ENCODE peak calls at places on chromosomes 13 and 19, in nine cellular contexts. L, R, Y, V, S, A, T, N and J are unnamed samples.

GRCh38 chr19:13277104-13277809 is 127.0 kb downstream of the IER2 start:
- DNase-seq in L (no peak), R (peak), Y (peak), V (peak), S (peak), A (peak), T (peak), N (peak), J (peak)

GRCh38 chr19:17641181-17641580 is 47.0 kb downstream of the UNC13A start:
- DNase-seq in L (no peak), R (no peak), Y (no peak), V (no peak), S (no peak), A (no peak), T (no peak), N (no peak), J (no peak)

GRCh38 chr19:35284153-35285140 is 2.1 kb downstream of the HAMP start:
- DNase-seq in L (no peak), R (no peak), Y (no peak), V (no peak), S (no peak), A (no peak), T (no peak), N (no peak), J (no peak)

GRCh38 chr19:40089462-40089861 is 1.3 kb downstream of the ZNF780A start:
- DNase-seq in L (no peak), R (peak), Y (peak), V (no peak), S (no peak), A (no peak), T (no peak), N (no peak), J (peak)

GRCh38 chr13:111115051-111115840 is at the start of gene ARHGEF7:
- DNase-seq in L (no peak), R (no peak), Y (no peak), V (no peak), S (no peak), A (no peak), T (peak), N (no peak), J (no peak)

GRCh38 chr19:47663435-47663910 is 49.7 kb upstream of the EHD2 start:
- DNase-seq in L (no peak), R (peak), Y (peak), V (no peak), S (no peak), A (peak), T (no peak), N (peak), J (peak)

GRCh38 chr13:48741377-48741776 is 87.6 kb downstream of the CYSLTR2 start:
- DNase-seq in L (no peak), R (peak), Y (peak), V (no peak), S (no peak), A (no peak), T (no peak), N (peak), J (no peak)

GRCh38 chr19:3186377-3186688 is 603 bp downstream of the NCLN start:
- DNase-seq in L (no peak), R (peak), Y (no peak), V (no peak), S (no peak), A (no peak), T (no peak), N (no peak), J (no peak)

GRCh38 chr13:25608181-25608580 is 236.4 kb downstream of the ATP8A2 start:
- DNase-seq in L (no peak), R (no peak), Y (no peak), V (no peak), S (no peak), A (no peak), T (no peak), N (peak), J (no peak)

GRCh38 chr13:59635591-59635990 is 528.1 kb downstream of the DIAPH3 start:
- DNase-seq in L (no peak), R (no peak), Y (no peak), V (no peak), S (no peak), A (no peak), T (no peak), N (no peak), J (no peak)

GRCh38 chr19:21587117-21587461 is 81.7 kb downstream of the ZNF429 start:
- DNase-seq in L (no peak), R (no peak), Y (no peak), V (no peak), S (peak), A (no peak), T (no peak), N (no peak), J (no peak)

GRCh38 chr19:16444273-16444597 is 27.5 kb downstream of the EPS15L1 start:
- DNase-seq in L (no peak), R (no peak), Y (no peak), V (no peak), S (no peak), A (no peak), T (no peak), N (no peak), J (no peak)

GRCh38 chr19:14433454-14434156 is 499 bp downstream of the PKN1 start:
- DNase-seq in L (no peak), R (no peak), Y (no peak), V (no peak), S (no peak), A (peak), T (no peak), N (no peak), J (peak)

GRCh38 chr19:3358919-3359849 is 7.2 kb upstream of the NFIC start:
- DNase-seq in L (no peak), R (peak), Y (no peak), V (no peak), S (peak), A (peak), T (no peak), N (no peak), J (peak)

GRCh38 chr13:97904059-97904458 is 49.4 kb upstream of the IPO5 start:
- DNase-seq in L (no peak), R (no peak), Y (no peak), V (no peak), S (no peak), A (no peak), T (no peak), N (no peak), J (no peak)

GRCh38 chr19:49999371-50000010 is 25.7 kb downstream of the VRK3 start:
- DNase-seq in L (no peak), R (peak), Y (no peak), V (no peak), S (no peak), A (no peak), T (no peak), N (no peak), J (no peak)

GRCh38 chr13:113129921-113130750 is 7.5 kb downstream of the F10 start:
- DNase-seq in L (no peak), R (peak), Y (no peak), V (no peak), S (no peak), A (no peak), T (no peak), N (no peak), J (no peak)

GRCh38 chr19:13411899-13412298 is 94.4 kb downstream of the CACNA1A start:
- DNase-seq in L (no peak), R (no peak), Y (no peak), V (no peak), S (no peak), A (no peak), T (no peak), N (no peak), J (no peak)

GRCh38 chr13:95814494-95814893 is 137.6 kb downstream of the DNAJC3 start:
- DNase-seq in L (no peak), R (no peak), Y (no peak), V (no peak), S (no peak), A (no peak), T (no peak), N (no peak), J (no peak)

GRCh38 chr13:53694814-53695533 is 666.4 kb downstream of the OLFM4 start:
- DNase-seq in L (no peak), R (no peak), Y (no peak), V (no peak), S (no peak), A (no peak), T (no peak), N (no peak), J (no peak)

GRCh38 chr19:16051254-16052025 is 24.9 kb upstream of the TPM4 start:
- DNase-seq in L (no peak), R (peak), Y (no peak), V (no peak), S (no peak), A (peak), T (no peak), N (no peak), J (no peak)

GRCh38 chr19:49081273-49081672 is 4.0 kb upstream of the SNRNP70 start:
- DNase-seq in L (no peak), R (no peak), Y (no peak), V (no peak), S (no peak), A (no peak), T (no peak), N (no peak), J (no peak)

GRCh38 chr13:24081388-24081787 is 79.1 kb upstream of the SPATA13 start:
- DNase-seq in L (no peak), R (peak), Y (peak), V (no peak), S (no peak), A (no peak), T (no peak), N (no peak), J (no peak)

GRCh38 chr19:51339687-51340656 is 2.0 kb downstream of the VSIG10L start:
- DNase-seq in L (peak), R (peak), Y (peak), V (peak), S (peak), A (peak), T (peak), N (peak), J (peak)

GRCh38 chr13:96781141-96781540 is 213.1 kb downstream of the OXGR1 start:
- DNase-seq in L (no peak), R (no peak), Y (no peak), V (no peak), S (peak), A (peak), T (no peak), N (no peak), J (no peak)

GRCh38 chr19:10730932-10731331 is 13.1 kb downstream of the DNM2 start:
- DNase-seq in L (no peak), R (no peak), Y (no peak), V (no peak), S (peak), A (no peak), T (no peak), N (no peak), J (no peak)

GRCh38 chr19:35109395-35110112 is 6.1 kb upstream of the FXYD3 start:
- DNase-seq in L (no peak), R (no peak), Y (no peak), V (no peak), S (no peak), A (no peak), T (no peak), N (no peak), J (peak)

GRCh38 chr19:23312515-23312914 is 62.3 kb upstream of the ZNF724 start:
- DNase-seq in L (no peak), R (no peak), Y (no peak), V (no peak), S (no peak), A (peak), T (no peak), N (no peak), J (no peak)

GRCh38 chr13:60074397-60074796 is 89.3 kb downstream of the DIAPH3 start:
- DNase-seq in L (no peak), R (no peak), Y (no peak), V (no peak), S (no peak), A (no peak), T (no peak), N (no peak), J (no peak)

GRCh38 chr19:17101686-17102628 is 26.4 kb downstream of the MYO9B start:
- DNase-seq in L (no peak), R (no peak), Y (no peak), V (no peak), S (no peak), A (no peak), T (no peak), N (no peak), J (no peak)

GRCh38 chr19:4815426-4816387 is 15.8 kb downstream of the TICAM1 start:
- DNase-seq in L (peak), R (peak), Y (peak), V (peak), S (peak), A (peak), T (peak), N (peak), J (peak)

GRCh38 chr19:38015216-38015615 is 108.2 kb downstream of the SIPA1L3 start:
- DNase-seq in L (no peak), R (no peak), Y (no peak), V (no peak), S (no peak), A (peak), T (no peak), N (no peak), J (peak)

GRCh38 chr19:11377756-11378155 is 3.3 kb downstream of the SWSAP1 start:
- DNase-seq in L (no peak), R (no peak), Y (no peak), V (no peak), S (no peak), A (peak), T (no peak), N (no peak), J (no peak)

GRCh38 chr13:24737042-24737441 is 26.9 kb upstream of the RNF17 start:
- DNase-seq in L (no peak), R (no peak), Y (no peak), V (no peak), S (no peak), A (no peak), T (no peak), N (no peak), J (no peak)

GRCh38 chr19:45508931-45509691 is 1.8 kb downstream of the VASP start:
- DNase-seq in L (peak), R (peak), Y (peak), V (no peak), S (peak), A (peak), T (peak), N (no peak), J (peak)

GRCh38 chr19:32798201-32798600 is 71.4 kb downstream of the SLC7A9 start:
- DNase-seq in L (no peak), R (no peak), Y (no peak), V (no peak), S (no peak), A (no peak), T (no peak), N (no peak), J (no peak)

GRCh38 chr19:3977242-3978143 is 6.6 kb upstream of the DAPK3 start:
- DNase-seq in L (no peak), R (no peak), Y (no peak), V (no peak), S (no peak), A (no peak), T (no peak), N (no peak), J (no peak)

GRCh38 chr13:45718063-45718462 is 15.9 kb downstream of the CBY2 start:
- DNase-seq in L (no peak), R (peak), Y (peak), V (no peak), S (no peak), A (peak), T (peak), N (no peak), J (no peak)

GRCh38 chr19:28305513-28305912 is 907.4 kb downstream of the UQCRFS1 start:
- DNase-seq in L (no peak), R (no peak), Y (no peak), V (no peak), S (no peak), A (no peak), T (no peak), N (no peak), J (no peak)

GRCh38 chr19:28307963-28308362 is 905.0 kb downstream of the UQCRFS1 start:
- DNase-seq in L (no peak), R (no peak), Y (no peak), V (no peak), S (no peak), A (no peak), T (no peak), N (no peak), J (no peak)

GRCh38 chr19:28312269-28312668 is 900.7 kb downstream of the UQCRFS1 start:
- DNase-seq in L (no peak), R (no peak), Y (no peak), V (no peak), S (no peak), A (no peak), T (no peak), N (no peak), J (no peak)

GRCh38 chr19:28307460-28307859 is 905.5 kb downstream of the UQCRFS1 start:
- DNase-seq in L (no peak), R (peak), Y (no peak), V (no peak), S (no peak), A (no peak), T (no peak), N (no peak), J (no peak)

DNA sequence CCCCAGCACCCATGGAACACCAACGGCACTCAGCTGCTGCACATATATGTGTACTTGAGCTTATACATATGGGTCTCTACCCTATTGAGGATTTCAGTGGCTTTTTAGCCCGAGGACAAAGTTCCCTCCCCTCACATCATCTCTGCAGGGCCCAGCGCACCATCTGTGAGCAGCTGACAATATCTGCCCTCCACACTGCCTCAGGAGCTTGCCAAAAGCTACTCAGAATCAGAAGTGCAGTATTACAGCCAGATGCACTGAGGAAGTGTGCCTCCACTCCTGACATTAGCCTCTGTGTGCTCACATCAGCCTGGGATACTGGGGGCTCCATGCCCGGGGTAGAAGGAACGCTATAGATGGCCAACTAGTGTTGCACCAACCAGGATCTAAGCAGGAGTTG is 903.9 kb downstream of the UQCRFS1 start:
- DNase-seq in L (no peak), R (no peak), Y (no peak), V (no peak), S (no peak), A (no peak), T (no peak), N (no peak), J (no peak)
- TF ChIP-seq CTCF in L (no peak), R (no peak), Y (no peak), V (no peak), S (no peak), A (no peak), T (no peak), N (no peak), J (no peak)

DNA sequence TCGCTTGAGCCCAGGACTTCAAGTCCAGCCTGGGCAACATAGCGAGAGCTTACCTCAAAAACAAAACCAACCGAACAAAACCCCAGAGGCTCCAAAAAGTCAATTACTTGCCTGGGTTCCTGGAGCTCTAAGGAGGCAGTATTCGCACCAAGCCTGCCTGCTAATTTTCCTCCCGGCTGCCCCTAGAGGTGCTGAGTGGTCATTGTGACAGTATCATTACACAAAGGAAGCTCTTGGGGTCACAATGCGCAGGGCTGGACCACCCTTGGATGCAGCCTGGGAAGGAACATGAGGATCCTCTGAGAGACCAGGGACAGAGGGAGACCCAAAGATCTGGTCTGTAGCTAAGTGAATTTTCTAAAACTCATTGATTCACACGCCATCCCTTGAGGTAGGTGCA is 8.5 kb upstream of the PEX11G start:
- DNase-seq in L (no peak), R (no peak), Y (no peak), V (no peak), S (no peak), A (no peak), T (peak), N (no peak), J (peak)
- TF ChIP-seq CTCF in L (no peak), R (peak), Y (peak), V (peak), S (peak), A (peak), T (peak), N (peak), J (no peak)

GRCh38 chr13:50189450-50189849 is 174.2 kb downstream of the KCNRG start:
- DNase-seq in L (no peak), R (no peak), Y (no peak), V (no peak), S (no peak), A (no peak), T (no peak), N (no peak), J (no peak)
- TF ChIP-seq CTCF in L (no peak), R (no peak), Y (peak), V (no peak), S (no peak), A (no peak), T (no peak), N (no peak), J (no peak)

DNA sequence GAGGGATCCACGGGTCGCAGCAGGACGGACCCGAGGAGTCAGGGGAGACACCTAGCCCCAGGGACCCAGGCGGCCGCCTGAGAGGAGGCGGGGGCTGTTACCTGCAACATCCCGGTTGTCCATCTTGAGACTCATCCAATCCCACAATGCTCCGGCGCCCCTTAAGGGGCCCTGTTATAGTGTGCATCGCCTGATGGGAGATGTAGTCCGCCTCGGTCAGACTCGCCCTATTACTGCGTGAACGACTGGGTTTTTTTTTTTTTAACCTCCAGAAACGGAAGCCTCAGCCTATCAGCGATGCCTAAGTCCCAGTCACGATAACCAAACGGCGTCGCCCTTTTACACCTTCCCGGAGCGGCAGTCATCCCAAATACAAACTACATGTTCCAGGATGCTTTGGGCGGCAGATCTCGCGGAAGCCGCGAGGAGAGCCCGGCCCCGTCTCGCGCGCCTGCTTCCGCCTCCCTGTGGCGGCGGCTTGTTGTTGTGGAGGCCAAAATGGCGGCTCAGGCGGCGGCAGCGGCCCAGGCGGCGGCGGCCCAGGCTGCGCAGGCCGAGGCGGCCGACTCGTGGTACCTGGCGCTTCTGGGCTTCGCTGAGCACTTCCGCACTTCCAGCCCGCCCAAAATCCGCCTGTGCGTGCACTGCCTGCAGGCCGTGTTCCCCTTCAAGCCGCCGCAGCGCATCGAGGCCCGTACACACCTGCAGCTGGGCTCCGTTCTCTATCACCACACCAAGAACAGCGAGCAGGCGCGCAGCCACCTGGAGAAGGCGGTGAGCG is at the start of the genes MAU2 and SUGP1:
- DNase-seq in L (peak), R (peak), Y (peak), V (peak), S (peak), A (peak), T (peak), N (peak), J (peak)
- TF ChIP-seq CTCF in L (no peak), R (peak), Y (peak), V (no peak), S (peak), A (no peak), T (no peak), N (peak), J (no peak)

GRCh38 chr19:1481893-1482360 is 2.9 kb upstream of the C19orf25 start:
- DNase-seq in L (no peak), R (no peak), Y (no peak), V (no peak), S (no peak), A (no peak), T (no peak), N (no peak), J (no peak)

GRCh38 chr19:1481224-1481892 is 2.3 kb upstream of the C19orf25 start:
- DNase-seq in L (no peak), R (no peak), Y (no peak), V (no peak), S (no peak), A (no peak), T (no peak), N (no peak), J (no peak)

GRCh38 chr19:1475751-1476437 is 3.1 kb downstream of the C19orf25 start:
- DNase-seq in L (no peak), R (no peak), Y (no peak), V (no peak), S (no peak), A (no peak), T (no peak), N (no peak), J (no peak)

GRCh38 chr19:1482361-1483066 is 3.5 kb upstream of the C19orf25 start:
- DNase-seq in L (no peak), R (no peak), Y (no peak), V (no peak), S (no peak), A (no peak), T (no peak), N (no peak), J (no peak)

GRCh38 chr19:1478934-1479707 is at the start of gene C19orf25:
- DNase-seq in L (peak), R (peak), Y (peak), V (peak), S (peak), A (peak), T (peak), N (peak), J (peak)
- TF ChIP-seq CTCF in L (no peak), R (no peak), Y (no peak), V (no peak), S (no peak), A (no peak), T (no peak), N (no peak), J (no peak)